ENCODE peak calls at places on chromosomes 12 and 14, in ten cellular contexts. T is SJCRH30, J is aorta, B is uterus, Y is adipocyte, R is GM23248, W is right atrium auricular region, C is fibroblast of lung, U is neuronal stem cell, S is tibial nerve. N is an unnamed sample. For H3K4me1, the result is how much of the 10 kb centered on the place peaks cover.

GRCh38 chr12:124686001-124686884 is 118.8 kb upstream of the NCOR2 start:
- DNase-seq in T (peak), J (no peak), B (no peak), Y (peak), R (peak), W (no peak), C (peak), U (no peak), S (no peak), N (no peak)

GRCh38 chr12:122669397-122670070 is 33.6 kb downstream of the HCAR2 start:
- DNase-seq in T (no peak), J (no peak), B (no peak), Y (peak), R (peak), W (no peak), C (peak), U (no peak), S (no peak), N (no peak)

GRCh38 chr14:69487226-69487625 is 2.7 kb downstream of the PLEKHD1 start:
- DNase-seq in T (no peak), J (no peak), B (no peak), Y (no peak), R (no peak), W (no peak), C (no peak), U (peak), S (no peak), N (no peak)

GRCh38 chr12:52495385-52495784 is 2.3 kb upstream of the KRT6A start:
- DNase-seq in T (no peak), J (no peak), B (no peak), Y (no peak), R (peak), W (no peak), C (no peak), U (no peak), S (no peak), N (no peak)

GRCh38 chr14:37819155-37820015 is 224.0 kb downstream of the TTC6 start:
- DNase-seq in T (no peak), J (no peak), B (no peak), Y (peak), R (peak), W (no peak), C (peak), U (no peak), S (no peak), N (no peak)

GRCh38 chr12:111828338-111828979 is 13.6 kb upstream of the MAPKAPK5 start:
- DNase-seq in T (no peak), J (no peak), B (no peak), Y (no peak), R (no peak), W (no peak), C (no peak), U (no peak), S (no peak), N (no peak)

GRCh38 chr12:31560516-31560915 is 30.4 kb downstream of the DENND5B start:
- DNase-seq in T (no peak), J (no peak), B (no peak), Y (no peak), R (no peak), W (no peak), C (no peak), U (no peak), S (no peak), N (no peak)

GRCh38 chr14:90795744-90796143 is 20.5 kb downstream of the TTC7B start:
- DNase-seq in T (no peak), J (no peak), B (no peak), Y (peak), R (peak), W (no peak), C (peak), U (no peak), S (no peak), N (no peak)

GRCh38 chr14:38536376-38537038 is 280.6 kb upstream of the CLEC14A start:
- DNase-seq in T (no peak), J (no peak), B (no peak), Y (no peak), R (peak), W (no peak), C (no peak), U (no peak), S (no peak), N (no peak)

GRCh38 chr12:74586251-74586650 is 48.6 kb downstream of the ATXN7L3B start:
- DNase-seq in T (peak), J (no peak), B (no peak), Y (peak), R (no peak), W (no peak), C (no peak), U (no peak), S (no peak), N (no peak)

GRCh38 chr14:50608302-50608851 is 48.4 kb downstream of the ATL1 start:
- DNase-seq in T (no peak), J (no peak), B (no peak), Y (peak), R (peak), W (no peak), C (peak), U (no peak), S (no peak), N (no peak)

GRCh38 chr12:21819236-21819635 is 44.7 kb upstream of the KCNJ8 start:
- DNase-seq in T (no peak), J (no peak), B (no peak), Y (peak), R (peak), W (no peak), C (peak), U (no peak), S (no peak), N (no peak)

GRCh38 chr12:99670635-99671034 is 23.1 kb downstream of the GARIN6 start:
- DNase-seq in T (no peak), J (no peak), B (no peak), Y (peak), R (peak), W (no peak), C (no peak), U (no peak), S (no peak), N (no peak)

GRCh38 chr12:69475237-69475984 is 5.2 kb downstream of the FRS2 start:
- DNase-seq in T (peak), J (no peak), B (no peak), Y (peak), R (peak), W (no peak), C (peak), U (peak), S (no peak), N (no peak)

GRCh38 chr12:6534158-6534913 is at the start of gene GAPDH:
- DNase-seq in T (peak), J (peak), B (peak), Y (peak), R (peak), W (peak), C (peak), U (peak), S (peak), N (peak)

GRCh38 chr12:104465379-104465778 is 8.6 kb downstream of the CHST11 start:
- DNase-seq in T (no peak), J (no peak), B (no peak), Y (no peak), R (no peak), W (no peak), C (no peak), U (no peak), S (no peak), N (no peak)

GRCh38 chr12:118073768-118074167 is 12.8 kb upstream of the WSB2 start:
- DNase-seq in T (no peak), J (no peak), B (no peak), Y (no peak), R (no peak), W (no peak), C (no peak), U (no peak), S (no peak), N (no peak)

GRCh38 chr14:61466249-61466904 is 145.0 kb downstream of the PRKCH start:
- DNase-seq in T (no peak), J (peak), B (peak), Y (peak), R (peak), W (peak), C (peak), U (peak), S (peak), N (peak)

GRCh38 chr12:60259241-60259640 is 663.4 kb downstream of the SLC16A7 start:
- DNase-seq in T (no peak), J (no peak), B (no peak), Y (no peak), R (no peak), W (no peak), C (no peak), U (no peak), S (no peak), N (no peak)

GRCh38 chr14:69107407-69108003 is 45.4 kb downstream of the DCAF5 start:
- DNase-seq in T (peak), J (no peak), B (peak), Y (peak), R (peak), W (no peak), C (peak), U (no peak), S (peak), N (no peak)

GRCh38 chr14:55712505-55712904 is 132.5 kb downstream of the KTN1 start:
- DNase-seq in T (no peak), J (no peak), B (no peak), Y (no peak), R (no peak), W (no peak), C (no peak), U (no peak), S (no peak), N (no peak)

GRCh38 chr12:16335838-16336237 is 11.6 kb upstream of the MGST1 start:
- DNase-seq in T (no peak), J (no peak), B (no peak), Y (no peak), R (no peak), W (no peak), C (no peak), U (no peak), S (no peak), N (no peak)

GRCh38 chr12:9673404-9674225 is 4.1 kb downstream of the CLEC2D start:
- DNase-seq in T (peak), J (peak), B (peak), Y (peak), R (peak), W (no peak), C (peak), U (no peak), S (no peak), N (peak)

GRCh38 chr14:99703381-99703780 is 19.3 kb downstream of the CYP46A1 start:
- DNase-seq in T (no peak), J (no peak), B (no peak), Y (no peak), R (no peak), W (no peak), C (no peak), U (no peak), S (no peak), N (no peak)

GRCh38 chr12:11959117-11959823 is 111.5 kb upstream of the BCL2L14 start:
- DNase-seq in T (no peak), J (no peak), B (no peak), Y (no peak), R (no peak), W (no peak), C (no peak), U (no peak), S (no peak), N (no peak)

GRCh38 chr14:56124296-56124695 is 6.1 kb downstream of the PELI2 start:
- DNase-seq in T (no peak), J (no peak), B (no peak), Y (peak), R (peak), W (no peak), C (no peak), U (no peak), S (no peak), N (no peak)

GRCh38 chr14:68789798-68790655 is 2.8 kb downstream of the ZFP36L1 start:
- DNase-seq in T (no peak), J (peak), B (no peak), Y (peak), R (peak), W (peak), C (peak), U (no peak), S (no peak), N (peak)

GRCh38 chr12:54127538-54128259 is 61.1 kb downstream of the SMUG1 start:
- DNase-seq in T (no peak), J (no peak), B (no peak), Y (no peak), R (no peak), W (no peak), C (no peak), U (no peak), S (no peak), N (no peak)
- H3K4me3 ChIP-seq in T (no peak), J (no peak), B (no peak), Y (peak), R (peak), W (peak), C (no peak), U (no peak), S (peak), N (peak)

DNA sequence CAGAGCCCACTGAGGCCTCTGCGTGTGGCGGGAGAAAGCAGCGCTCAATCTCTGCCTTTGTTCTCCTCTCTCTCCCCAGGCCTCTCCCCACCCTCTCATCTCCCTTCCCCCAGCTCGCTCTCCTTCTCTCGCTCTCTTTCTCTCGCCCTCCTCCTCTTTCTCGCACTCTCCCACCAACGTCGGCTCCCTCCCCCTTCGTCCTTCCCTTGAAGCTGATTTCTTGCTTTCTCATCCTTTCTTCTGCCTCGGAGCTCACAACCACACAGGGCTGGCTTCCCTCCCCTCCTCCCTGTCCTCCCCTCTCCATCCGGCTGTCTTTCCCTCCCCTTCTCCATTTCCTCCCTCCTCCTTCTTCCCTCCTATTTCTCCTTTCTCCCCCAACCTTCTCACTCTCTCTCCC is 96.4 kb downstream of the LRRC74A start:
- DNase-seq in T (no peak), J (no peak), B (no peak), Y (no peak), R (no peak), W (no peak), C (peak), U (no peak), S (no peak), N (no peak)
- H3K4me1 ChIP-seq in T (under half), J (under half), B (under half), Y (under half), R (under half), W (half or more), C (under half), U (half or more), S (under half), N (under half)

DNA sequence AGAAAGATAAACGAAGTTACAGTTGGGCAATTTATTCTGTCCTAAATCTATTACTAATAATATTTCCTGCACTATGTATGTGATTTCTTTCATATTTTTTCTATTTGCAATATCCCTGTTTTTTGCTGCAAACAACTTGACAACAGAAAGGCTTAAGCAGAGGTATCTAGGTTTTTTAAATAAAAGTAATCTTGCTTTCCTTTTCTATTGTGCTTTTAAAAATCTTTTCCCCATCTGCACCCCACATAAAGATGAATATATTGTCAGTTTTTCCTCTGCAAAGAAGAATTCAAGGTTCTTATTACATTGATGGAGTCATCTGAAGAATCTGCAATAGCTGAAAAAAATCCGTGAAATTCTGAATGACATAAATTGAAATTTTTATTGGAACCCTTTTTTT is 502 bp upstream of the RALGAPA1 start:
- DNase-seq in T (no peak), J (no peak), B (no peak), Y (no peak), R (no peak), W (no peak), C (no peak), U (no peak), S (no peak), N (no peak)
- H3K4me3 ChIP-seq in T (peak), J (no peak), B (peak), Y (peak), R (peak), W (peak), C (peak), U (no peak), S (no peak), N (peak)

GRCh38 chr12:65672441-65672840 is 151.8 kb upstream of the HMGA2 start:
- DNase-seq in T (no peak), J (no peak), B (no peak), Y (no peak), R (no peak), W (no peak), C (no peak), U (no peak), S (no peak), N (no peak)
- H3K4me1 ChIP-seq in T (under half), J (under half), B (under half), Y (under half), R (under half), W (under half), C (under half), U (under half), S (under half), N (half or more)

GRCh38 chr14:21078287-21078686 is 8.2 kb downstream of the ARHGEF40 start:
- DNase-seq in T (no peak), J (no peak), B (no peak), Y (no peak), R (no peak), W (no peak), C (no peak), U (no peak), S (no peak), N (no peak)
- H3K4me3 ChIP-seq in T (no peak), J (no peak), B (no peak), Y (no peak), R (no peak), W (no peak), C (no peak), U (no peak), S (no peak), N (no peak)